ENCODE peak calls at places on chromosomes 5 and 9, in six cellular contexts. One of them, this sample, is unnamed.

GRCh38 chr9:91163773-91164471 is 197.8 kb downstream of the AUH start:
- DNase-seq in GM20000: no peak
- DNase-seq in stomach: no peak
- DNase-seq in A673: no peak
- DNase-seq in central memory CD4-positive, alpha-beta T cell: no peak
- DNase-seq in NAMALWA: no peak
- DNase-seq in this sample: no peak

GRCh38 chr9:86772289-86772982 is 174.9 kb downstream of the GAS1 start:
- DNase-seq in GM20000: no peak
- DNase-seq in stomach: no peak
- DNase-seq in A673: no peak
- DNase-seq in central memory CD4-positive, alpha-beta T cell: no peak
- DNase-seq in NAMALWA: no peak
- DNase-seq in this sample: no peak

GRCh38 chr9:124210697-124211096 is 47.1 kb upstream of the NEK6 start:
- DNase-seq in GM20000: peak
- DNase-seq in stomach: no peak
- DNase-seq in A673: no peak
- DNase-seq in central memory CD4-positive, alpha-beta T cell: no peak
- DNase-seq in NAMALWA: peak
- DNase-seq in this sample: no peak

GRCh38 chr9:111352545-111352944 is 22.5 kb upstream of the OR2K2 start:
- DNase-seq in GM20000: no peak
- DNase-seq in stomach: no peak
- DNase-seq in A673: no peak
- DNase-seq in central memory CD4-positive, alpha-beta T cell: no peak
- DNase-seq in NAMALWA: no peak
- DNase-seq in this sample: no peak

GRCh38 chr5:126499742-126500396 is 76.7 kb downstream of the GRAMD2B start:
- DNase-seq in GM20000: peak
- DNase-seq in stomach: no peak
- DNase-seq in A673: peak
- DNase-seq in central memory CD4-positive, alpha-beta T cell: peak
- DNase-seq in NAMALWA: peak
- DNase-seq in this sample: no peak

GRCh38 chr9:95834281-95834907 is 41.1 kb upstream of the ERCC6L2 start:
- DNase-seq in GM20000: no peak
- DNase-seq in stomach: no peak
- DNase-seq in A673: no peak
- DNase-seq in central memory CD4-positive, alpha-beta T cell: no peak
- DNase-seq in NAMALWA: no peak
- DNase-seq in this sample: no peak

GRCh38 chr5:74286734-74287705 is 353.5 kb downstream of the ENC1 start:
- DNase-seq in GM20000: no peak
- DNase-seq in stomach: no peak
- DNase-seq in A673: no peak
- DNase-seq in central memory CD4-positive, alpha-beta T cell: no peak
- DNase-seq in NAMALWA: no peak
- DNase-seq in this sample: no peak

GRCh38 chr9:112069318-112070169 is 105.6 kb downstream of the SUSD1 start:
- DNase-seq in GM20000: peak
- DNase-seq in stomach: no peak
- DNase-seq in A673: no peak
- DNase-seq in central memory CD4-positive, alpha-beta T cell: no peak
- DNase-seq in NAMALWA: no peak
- DNase-seq in this sample: no peak

GRCh38 chr9:131270171-131271015 is 5.9 kb downstream of the FAM78A start:
- DNase-seq in GM20000: peak
- DNase-seq in stomach: peak
- DNase-seq in A673: no peak
- DNase-seq in central memory CD4-positive, alpha-beta T cell: peak
- DNase-seq in NAMALWA: peak
- DNase-seq in this sample: no peak

GRCh38 chr5:98309785-98310566 is 463.5 kb upstream of the RGMB start:
- DNase-seq in GM20000: peak
- DNase-seq in stomach: no peak
- DNase-seq in A673: peak
- DNase-seq in central memory CD4-positive, alpha-beta T cell: no peak
- DNase-seq in NAMALWA: no peak
- DNase-seq in this sample: no peak

GRCh38 chr5:1803192-1803591 is 2.0 kb downstream of the NDUFS6 start:
- DNase-seq in GM20000: no peak
- DNase-seq in stomach: no peak
- DNase-seq in A673: no peak
- DNase-seq in central memory CD4-positive, alpha-beta T cell: no peak
- DNase-seq in NAMALWA: no peak
- DNase-seq in this sample: no peak